ENCODE peak calls at places on chromosome 22, in eight cellular contexts. S is KBM-7; Q is NB4; E is activated T-cell treated with anti-CD3 and anti-CD28 coated beads, Interleukin-2, amount 50 U/mL, for 4 hours; T is AML-193; P is NCI-H1417; B is NAMALWA; J is retina. H is an unnamed sample.
A peak's percentile ranks its signal among the peaks of the same experiment; 100 is the strongest.

GRCh38 chr22:44289429-44290171 is 23.2 kb downstream of the SHISAL1 start:
- DNase-seq in S (no peak), Q (no peak), E (no peak), T (no peak), P (no peak), B (no peak), J (no peak), H (no peak)

GRCh38 chr22:42947211-42947990 is 67.5 kb downstream of the PACSIN2 start:
- DNase-seq in S (no peak), Q (peak; percentile 55), E (no peak), T (no peak), P (peak; percentile 17), B (no peak), J (peak; percentile 67), H (no peak)

GRCh38 chr22:50481440-50482106 is at the start of gene ADM2:
- DNase-seq in S (no peak), Q (peak; percentile 40), E (peak; percentile 61), T (no peak), P (no peak), B (no peak), J (no peak), H (no peak)

GRCh38 chr22:37425800-37426531 is 1.3 kb downstream of the ELFN2 start:
- DNase-seq in S (peak; percentile 28), Q (peak; percentile 47), E (no peak), T (no peak), P (peak; percentile 45), B (peak; percentile 88), J (peak; percentile 75), H (no peak)

GRCh38 chr22:24775769-24776492 is 1.4 kb upstream of the PIWIL3 start:
- DNase-seq in S (no peak), Q (no peak), E (no peak), T (no peak), P (no peak), B (no peak), J (no peak), H (no peak)

GRCh38 chr22:17228725-17229126 is 9.5 kb upstream of the ADA2 start:
- DNase-seq in S (peak; percentile 29), Q (peak; percentile 59), E (no peak), T (no peak), P (no peak), B (no peak), J (no peak), H (peak; percentile 60)

GRCh38 chr22:27669798-27670599 is 131.6 kb downstream of the MN1 start:
- DNase-seq in S (no peak), Q (peak; percentile 56), E (no peak), T (no peak), P (no peak), B (no peak), J (peak; percentile 63), H (no peak)

GRCh38 chr22:44682556-44683168 is 19.3 kb upstream of the PRR5 start:
- DNase-seq in S (no peak), Q (no peak), E (no peak), T (no peak), P (no peak), B (no peak), J (no peak), H (no peak)

GRCh38 chr22:31289335-31289734 is 3.0 kb downstream of the PIK3IP1 start:
- DNase-seq in S (no peak), Q (no peak), E (no peak), T (no peak), P (peak; percentile 48), B (no peak), J (no peak), H (no peak)

GRCh38 chr22:27613099-27614089 is 188.2 kb downstream of the MN1 start:
- DNase-seq in S (no peak), Q (peak; percentile 27), E (no peak), T (no peak), P (no peak), B (no peak), J (no peak), H (no peak)

GRCh38 chr22:19874307-19875060 is 19.8 kb upstream of the GNB1L start:
- DNase-seq in S (no peak), Q (no peak), E (peak; percentile 1), T (no peak), P (peak; percentile 6), B (no peak), J (peak; percentile 83), H (no peak)

GRCh38 chr22:40665312-40665711 is 14.0 kb upstream of the MCHR1 start:
- DNase-seq in S (no peak), Q (no peak), E (no peak), T (no peak), P (no peak), B (no peak), J (no peak), H (no peak)

GRCh38 chr22:36371920-36372319 is 15.8 kb downstream of the MYH9 start:
- DNase-seq in S (no peak), Q (no peak), E (no peak), T (no peak), P (no peak), B (no peak), J (no peak), H (no peak)

GRCh38 chr22:49534386-49534785 is 293.3 kb downstream of the BRD1 start:
- DNase-seq in S (no peak), Q (no peak), E (no peak), T (no peak), P (no peak), B (no peak), J (no peak), H (no peak)

GRCh38 chr22:23816552-23816976 is 22.2 kb downstream of the DERL3 start:
- DNase-seq in S (no peak), Q (no peak), E (no peak), T (no peak), P (no peak), B (no peak), J (no peak), H (no peak)

H was measured in MV-4-11.